ENCODE peak calls at places on chromosomes 16 and 17, in five cellular contexts. R is CD8-positive, alpha-beta T cell; Z is fibroblast of pulmonary artery; W is neural progenitor cell; P is OCI-LY7. U is an unnamed sample.

GRCh38 chr16:28219283-28219682 is 7.5 kb upstream of the XPO6 start:
- DNase-seq in W (peak; percentile 26), Z (no peak), P (no peak), R (no peak), U (no peak)

GRCh38 chr16:10368984-10369551 is 16.8 kb upstream of the ATF7IP2 start:
- DNase-seq in Z (peak; percentile 6), W (peak; percentile 48), P (peak; percentile 10), R (no peak), U (no peak)

GRCh38 chr16:86619263-86619935 is 41.0 kb downstream of the FOXL1 start:
- DNase-seq in W (no peak), R (no peak), Z (no peak), P (no peak), U (no peak)

GRCh38 chr17:73359987-73360410 is 48.2 kb upstream of the CDC42EP4 start:
- DNase-seq in R (no peak), P (no peak), W (peak; percentile 65), Z (no peak), U (no peak)

GRCh38 chr17:36707904-36708303 is 106.5 kb downstream of the MRM1 start:
- DNase-seq in Z (no peak), W (no peak), R (no peak), P (no peak), U (no peak)

GRCh38 chr16:58792188-58792587 is 58.1 kb upstream of the GOT2 start:
- DNase-seq in P (no peak), Z (no peak), W (no peak), R (no peak), U (no peak)

GRCh38 chr16:66521951-66522771 is 27.8 kb downstream of the TK2 start:
- DNase-seq in P (peak; percentile 14), W (no peak), Z (peak; percentile 67), R (peak; percentile 90), U (peak; percentile 90)

GRCh38 chr17:63665527-63666214 is 34.3 kb downstream of the LIMD2 start:
- DNase-seq in Z (peak; percentile 41), P (peak; percentile 48), R (no peak), W (no peak), U (peak; percentile 51)

GRCh38 chr16:87375426-87376135 is 8.0 kb downstream of the FBXO31 start:
- DNase-seq in P (no peak), W (peak; percentile 1), R (no peak), Z (peak; percentile 38), U (no peak)

GRCh38 chr17:36892112-36892838 is 45.0 kb upstream of the LHX1 start:
- DNase-seq in Z (no peak), R (no peak), P (no peak), W (peak; percentile 21), U (no peak)

GRCh38 chr17:55168970-55169687 is 95.6 kb upstream of the HLF start:
- DNase-seq in W (no peak), Z (no peak), P (peak; percentile 95), R (no peak), U (peak; percentile 66)

GRCh38 chr16:84635702-84636101 is 12.6 kb upstream of the KLHL36 start:
- DNase-seq in R (no peak), P (no peak), Z (no peak), W (no peak), U (no peak)

GRCh38 chr17:48551601-48552452 is 6.9 kb upstream of the HOXB2 start:
- DNase-seq in R (no peak), P (no peak), Z (no peak), W (no peak), U (no peak)

GRCh38 chr17:59420901-59421300 is 89.4 kb downstream of the YPEL2 start:
- DNase-seq in W (no peak), R (no peak), P (no peak), Z (no peak), U (no peak)

GRCh38 chr17:65220732-65221131 is 83.6 kb downstream of the RGS9 start:
- DNase-seq in P (no peak), W (no peak), R (no peak), Z (no peak), U (no peak)

GRCh38 chr16:58366247-58367031 is 25.8 kb upstream of the GINS3 start:
- DNase-seq in P (no peak), W (no peak), R (no peak), Z (peak; percentile 62), U (no peak)

GRCh38 chr16:85917012-85917411 is 18.1 kb downstream of the IRF8 start:
- DNase-seq in P (no peak), W (no peak), Z (no peak), R (no peak), U (no peak)

GRCh38 chr16:3009568-3010390 is 2.9 kb upstream of the CLDN9 start:
- DNase-seq in Z (no peak), R (no peak), P (no peak), W (peak; percentile 73), U (no peak)

GRCh38 chr17:70796757-70797156 is 627.4 kb downstream of the KCNJ2 start:
- DNase-seq in W (no peak), Z (no peak), P (peak; percentile 60), R (no peak), U (no peak)

GRCh38 chr16:87826798-87827587 is 42.3 kb downstream of the SLC7A5 start:
- DNase-seq in R (no peak), P (no peak), W (no peak), Z (no peak), U (no peak)

GRCh38 chr16:46866286-46866685 is 17.9 kb upstream of the GPT2 start:
- DNase-seq in Z (no peak), P (no peak), W (no peak), R (no peak), U (no peak)

GRCh38 chr16:46873201-46873600 is 11.0 kb upstream of the GPT2 start:
- DNase-seq in Z (no peak), R (no peak), P (no peak), W (no peak), U (no peak)

GRCh38 chr16:46875243-46875642 is 8.9 kb upstream of the GPT2 start:
- DNase-seq in Z (no peak), P (no peak), W (no peak), R (no peak), U (no peak)

DNA sequence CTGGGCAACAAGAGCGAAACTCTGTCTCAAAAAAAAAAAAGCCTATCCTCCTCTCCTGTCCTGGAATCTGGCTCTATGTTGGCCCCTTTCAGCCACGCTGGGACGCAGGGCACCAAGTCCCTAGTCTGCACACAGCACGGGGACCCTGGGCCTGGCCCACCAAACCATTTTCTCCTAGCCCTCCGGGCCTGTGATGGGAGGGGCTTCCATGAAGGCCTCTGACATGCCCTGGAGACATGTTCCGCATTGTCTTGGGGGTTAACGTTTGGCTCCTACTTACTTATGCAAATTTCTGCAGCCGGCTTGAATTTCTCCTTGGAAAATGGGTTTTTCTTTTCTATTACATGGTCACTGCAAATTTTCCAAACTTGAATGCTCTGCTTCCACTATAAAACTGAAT is 12.6 kb upstream of the GPT2 start:
- DNase-seq in P (no peak), Z (no peak), R (no peak), W (no peak), U (no peak)
- H3K4me3 ChIP-seq in P (no peak overlapping the region), Z (no peak overlapping the region), R (no peak overlapping the region), W (no peak overlapping the region), U (no peak overlapping the region)

DNA sequence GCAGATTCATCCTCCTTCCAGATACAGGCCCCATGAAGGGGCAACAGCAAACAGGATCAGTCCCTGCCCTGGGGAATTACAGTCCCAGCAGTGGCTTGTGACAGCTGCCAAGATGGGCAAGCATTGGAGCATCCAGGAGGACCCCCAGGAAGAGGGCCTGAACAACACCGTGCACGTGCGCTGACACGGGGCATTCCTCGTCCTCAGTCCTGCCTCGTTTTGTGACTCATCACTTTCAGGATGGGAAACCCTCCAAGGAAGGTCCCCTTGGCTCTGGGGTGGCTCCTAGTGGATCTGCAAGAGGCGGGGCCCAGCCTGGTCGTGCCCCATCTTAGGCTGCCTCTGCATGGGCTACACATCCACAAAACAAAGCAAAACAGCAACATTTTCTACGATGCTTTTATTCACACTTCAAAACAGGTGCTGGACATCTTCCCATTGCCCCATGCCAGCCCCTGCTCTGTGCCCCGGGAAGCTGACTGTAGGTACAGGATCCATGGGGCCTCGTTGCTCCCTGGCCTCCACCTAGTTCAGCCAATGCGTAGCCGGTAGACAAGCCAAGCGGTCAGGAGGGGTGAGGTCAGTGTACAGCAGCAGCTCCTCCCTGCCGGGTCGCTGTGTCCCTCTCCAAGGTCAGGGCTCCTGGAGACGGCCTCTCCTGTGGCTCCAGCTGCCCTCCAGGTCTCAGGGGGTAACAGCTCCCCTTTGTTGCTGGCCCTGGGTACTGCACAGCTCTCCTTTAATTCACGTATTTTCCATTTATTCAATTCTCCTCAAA is 32.3 kb downstream of the ACTG1 start:
- DNase-seq in P (no peak), W (no peak), Z (peak; percentile 76), R (no peak), U (no peak)
- TF ChIP-seq CTCF in P (no peak), W (no peak), Z (no peak), R (no peak), U (no peak)

DNA sequence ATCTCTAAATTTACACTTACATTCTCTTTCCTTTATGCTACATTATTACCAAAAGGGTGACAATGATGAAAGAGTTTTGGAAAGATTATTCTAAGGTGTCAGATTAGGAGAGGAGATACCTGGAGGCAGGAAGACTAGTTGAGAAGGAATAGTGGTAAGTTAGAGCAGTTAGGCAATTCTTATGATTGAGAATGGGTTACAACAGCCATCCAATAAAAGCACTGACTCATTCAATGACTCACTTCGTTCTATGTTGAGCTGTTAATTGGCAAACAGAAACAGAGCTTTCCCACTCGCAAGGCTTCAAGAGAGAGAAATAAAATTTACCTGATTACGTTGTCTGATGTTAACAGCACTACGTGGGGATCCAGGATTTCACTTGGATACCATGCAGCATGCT is 5.8 kb downstream of the NUP88 start:
- DNase-seq in R (no peak), W (no peak), P (no peak), Z (peak; percentile 80), U (no peak)
- H3K4me3 ChIP-seq in R (no peak overlapping the region), W (no peak overlapping the region), P (no peak overlapping the region), Z (no peak overlapping the region), U (no peak overlapping the region)

GRCh38 chr17:50147841-50148225 is 2.6 kb downstream of the PPP1R9B start:
- DNase-seq in R (no peak), Z (peak; percentile 45), P (no peak), W (no peak), U (no peak)

GRCh38 chr17:50146927-50147640 is 3.4 kb downstream of the PPP1R9B start:
- DNase-seq in W (no peak), P (no peak), Z (no peak), R (no peak), U (no peak)

GRCh38 chr17:50149099-50149424 is 1.4 kb downstream of the PPP1R9B start:
- DNase-seq in W (no peak), R (no peak), Z (no peak), P (no peak), U (no peak)

GRCh38 chr17:50149425-50150353 is 788 bp downstream of the PPP1R9B start:
- DNase-seq in W (peak; percentile 87), Z (peak; percentile 54), R (peak; percentile 60), P (peak; percentile 86), U (no peak)

DNA sequence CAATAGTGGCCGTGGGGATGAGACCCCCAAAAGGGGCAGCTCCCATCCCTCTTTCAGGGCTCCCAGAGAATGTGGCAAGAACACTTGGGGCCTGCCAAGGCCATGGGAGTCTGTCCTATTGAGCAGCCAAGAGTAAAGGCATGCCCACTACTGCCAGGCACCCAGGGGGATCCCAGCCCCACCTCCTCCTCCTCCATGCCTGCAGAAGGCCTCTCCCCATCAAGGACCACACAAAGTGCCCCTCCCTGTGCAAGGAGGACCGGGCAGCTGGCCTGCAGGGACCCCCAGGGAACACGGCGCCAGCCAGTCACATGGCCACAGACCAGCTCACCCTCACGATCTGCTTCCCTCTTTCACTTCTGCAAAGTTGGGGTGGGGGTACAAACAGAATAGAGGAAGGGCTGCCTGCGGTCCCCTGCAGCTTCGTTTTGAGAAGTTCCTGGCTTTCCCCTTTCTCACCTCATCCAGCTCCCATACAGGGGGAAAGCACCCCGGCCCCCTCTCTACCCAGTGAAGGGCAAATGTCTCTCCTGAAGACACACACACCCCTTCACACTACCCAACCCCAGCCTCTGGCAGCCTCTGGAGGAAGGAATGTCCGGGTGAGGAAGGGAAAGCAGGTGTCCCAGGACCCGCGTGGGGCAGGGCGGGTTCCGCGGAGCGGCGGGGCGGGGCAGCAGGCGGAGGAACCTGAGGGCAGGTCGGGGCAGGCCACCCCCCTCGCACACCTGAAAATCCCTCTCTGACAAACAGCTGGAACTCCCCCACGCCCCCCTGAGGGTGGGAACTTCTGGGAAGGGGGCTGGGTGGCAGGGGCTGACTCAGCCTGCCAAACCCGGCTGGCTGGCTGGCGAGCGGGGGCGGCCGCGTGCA is 2.0 kb downstream of the PPP1R9B start:
- DNase-seq in P (peak; percentile 84), Z (no peak), W (peak; percentile 54), R (peak; percentile 80), U (peak; percentile 60)
- TF ChIP-seq CTCF in P (no peak), Z (peak; percentile 23), W (peak; percentile 28), R (no peak), U (no peak)